ENCODE peak calls at places on chromosomes 5 and 9, in six cellular contexts. I, W, A, B, S and C are unnamed samples.

GRCh38 chr5:76547242-76547890 is 75.8 kb downstream of the F2RL2 start:
- DNase-seq in I (no peak), W (no peak), A (no peak), B (no peak), S (no peak), C (no peak)

GRCh38 chr5:146365618-146366017 is 27.0 kb downstream of the POU4F3 start:
- DNase-seq in I (no peak), W (no peak), A (no peak), B (no peak), S (no peak), C (no peak)

GRCh38 chr5:912356-913091 is 19.8 kb downstream of the TRIP13 start:
- DNase-seq in I (peak), W (peak), A (peak), B (no peak), S (peak), C (peak)

GRCh38 chr5:125657936-125658335 is 765.3 kb upstream of the GRAMD2B start:
- DNase-seq in I (no peak), W (no peak), A (no peak), B (no peak), S (no peak), C (no peak)

GRCh38 chr9:131960805-131961495 is 118.7 kb downstream of the MED27 start:
- DNase-seq in I (no peak), W (no peak), A (no peak), B (no peak), S (no peak), C (no peak)

GRCh38 chr9:74951725-74952151 is 974 bp downstream of the C9orf40 start:
- DNase-seq in I (peak), W (no peak), A (peak), B (peak), S (no peak), C (no peak)

GRCh38 chr5:56375011-56375410 is 141.9 kb upstream of the ANKRD55 start:
- DNase-seq in I (no peak), W (no peak), A (no peak), B (no peak), S (no peak), C (no peak)

GRCh38 chr9:76904661-76905457 is 1.1 kb downstream of the PRUNE2 start:
- DNase-seq in I (no peak), W (no peak), A (no peak), B (no peak), S (no peak), C (no peak)

GRCh38 chr5:106875591-106876297 is 795.0 kb downstream of the EFNA5 start:
- DNase-seq in I (peak), W (no peak), A (peak), B (peak), S (no peak), C (no peak)

GRCh38 chr9:115945009-115945431 is 208.6 kb upstream of the PAPPA start:
- DNase-seq in I (no peak), W (no peak), A (no peak), B (no peak), S (peak), C (no peak)

GRCh38 chr9:113187935-113188595 is 33.0 kb downstream of the FKBP15 start:
- DNase-seq in I (peak), W (peak), A (no peak), B (peak), S (peak), C (peak)

GRCh38 chr5:38802125-38802524 is 43.7 kb upstream of the OSMR start:
- DNase-seq in I (no peak), W (no peak), A (no peak), B (no peak), S (no peak), C (no peak)

GRCh38 chr9:27151693-27152397 is 42.8 kb downstream of the TEK start:
- DNase-seq in I (peak), W (no peak), A (no peak), B (no peak), S (no peak), C (peak)

GRCh38 chr5:80182802-80183645 is 72.8 kb downstream of the SERINC5 start:
- DNase-seq in I (no peak), W (no peak), A (peak), B (no peak), S (no peak), C (no peak)

GRCh38 chr9:117771162-117771561 is 67.0 kb downstream of the TLR4 start:
- DNase-seq in I (no peak), W (no peak), A (no peak), B (no peak), S (no peak), C (no peak)

GRCh38 chr9:2158729-2159128 is 143.6 kb downstream of the SMARCA2 start:
- DNase-seq in I (peak), W (no peak), A (peak), B (no peak), S (no peak), C (no peak)

GRCh38 chr9:2159521-2160417 is 144.6 kb downstream of the SMARCA2 start:
- DNase-seq in I (peak), W (no peak), A (peak), B (no peak), S (no peak), C (no peak)

GRCh38 chr9:2158111-2158610 is 143.0 kb downstream of the SMARCA2 start:
- DNase-seq in I (peak), W (peak), A (peak), B (peak), S (peak), C (peak)

GRCh38 chr9:2155966-2156365 is 140.8 kb downstream of the SMARCA2 start:
- DNase-seq in I (no peak), W (no peak), A (no peak), B (no peak), S (no peak), C (no peak)

GRCh38 chr9:2157277-2158105 is 142.3 kb downstream of the SMARCA2 start:
- DNase-seq in I (peak), W (no peak), A (peak), B (peak), S (peak), C (no peak)
- H3K4me3 ChIP-seq in I (peak), W (peak), A (peak), B (peak), S (peak), C (peak)

GRCh38 chr9:80503692-80504400 is 932.1 kb downstream of the TLE4 start:
- DNase-seq in I (peak), W (no peak), A (no peak), B (no peak), S (no peak), C (no peak)

GRCh38 chr9:80496901-80497565 is 925.3 kb downstream of the TLE4 start:
- DNase-seq in I (no peak), W (no peak), A (no peak), B (no peak), S (no peak), C (no peak)

GRCh38 chr9:80498165-80498564 is 926.4 kb downstream of the TLE4 start:
- DNase-seq in I (no peak), W (no peak), A (no peak), B (no peak), S (no peak), C (no peak)

GRCh38 chr9:80501635-80502034 is 929.9 kb downstream of the TLE4 start:
- DNase-seq in I (peak), W (peak), A (no peak), B (no peak), S (no peak), C (no peak)

DNA sequence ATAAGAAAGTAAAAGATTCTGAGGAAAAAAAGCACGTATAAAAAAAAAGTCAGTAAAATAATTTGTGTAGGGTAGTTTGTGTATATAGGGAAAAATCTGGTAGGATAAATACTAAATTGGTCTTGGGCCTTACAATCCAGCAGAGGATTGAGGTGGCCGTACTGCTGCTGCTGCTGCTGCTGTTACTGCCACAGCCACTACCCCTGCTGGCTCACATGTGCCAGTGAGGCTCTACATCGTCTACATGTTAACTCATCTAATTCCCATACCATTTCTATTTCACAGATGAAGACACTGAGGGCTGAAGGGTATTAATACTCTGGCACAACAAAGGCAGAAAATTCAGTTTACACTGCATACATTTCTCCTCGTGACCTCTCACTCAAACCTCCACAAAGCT is 928.5 kb downstream of the TLE4 start:
- DNase-seq in I (no peak), W (no peak), A (no peak), B (no peak), S (no peak), C (no peak)
- TF ChIP-seq CTCF in I (no peak), W (no peak), A (peak), B (no peak), S (no peak), C (no peak)

GRCh38 chr5:95647331-95647659 is 718 bp downstream of the RFESD start:
- DNase-seq in I (no peak), W (no peak), A (no peak), B (no peak), S (no peak), C (no peak)
- H3K4me3 ChIP-seq in I (peak), W (peak), A (peak), B (no peak), S (peak), C (peak)

DNA sequence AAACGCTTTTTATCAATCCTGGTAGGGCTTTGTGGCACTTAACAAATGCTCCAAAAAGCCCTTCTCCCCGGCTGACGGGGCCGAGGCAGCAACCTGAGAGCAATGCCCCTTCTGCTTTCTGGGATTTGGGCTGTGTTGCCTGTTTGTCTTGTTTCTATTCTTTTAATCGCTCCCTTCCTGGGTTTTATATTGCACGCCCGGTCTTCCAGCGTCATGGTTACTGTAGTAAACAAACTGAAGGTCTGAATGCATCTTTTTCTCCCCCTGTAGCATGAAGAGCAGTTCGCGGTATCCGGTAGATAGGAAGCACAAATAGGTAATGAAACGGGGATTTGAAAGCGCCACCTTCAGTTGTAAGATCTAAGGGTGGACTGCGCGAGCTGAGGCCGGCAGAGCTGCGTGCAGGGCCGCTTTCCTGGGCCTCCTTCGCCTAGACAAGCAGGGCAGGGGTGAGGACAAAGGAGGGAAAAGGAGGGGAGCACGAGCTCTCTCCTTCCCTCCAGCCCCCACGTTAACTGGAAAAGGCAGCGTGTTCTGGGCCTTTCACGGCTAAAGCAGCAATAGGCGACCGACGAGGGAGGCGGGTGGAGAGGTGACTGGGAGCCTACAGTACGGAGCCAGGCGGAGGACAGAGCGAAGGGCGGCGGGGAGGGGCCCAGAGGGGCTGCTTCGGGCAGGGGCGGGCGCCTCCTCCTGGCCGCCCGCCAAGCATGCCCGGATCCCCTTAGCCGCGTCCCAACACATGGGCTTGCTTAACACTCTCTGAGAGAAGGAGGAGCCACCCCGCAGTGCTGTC is 49.3 kb upstream of the ZNF366 start:
- DNase-seq in I (peak), W (no peak), A (peak), B (peak), S (peak), C (peak)
- TF ChIP-seq CTCF in I (peak), W (peak), A (peak), B (no peak), S (no peak), C (peak)

GRCh38 chr5:139268364-139269202 is 25.0 kb upstream of the MATR3 start:
- DNase-seq in I (no peak), W (no peak), A (no peak), B (no peak), S (no peak), C (no peak)
- H3K4me3 ChIP-seq in I (no peak), W (no peak), A (no peak), B (no peak), S (no peak), C (no peak)

GRCh38 chr9:6412572-6413364 is at the start of gene UHRF2:
- DNase-seq in I (peak), W (peak), A (peak), B (peak), S (peak), C (peak)
- TF ChIP-seq CTCF in I (no peak), W (no peak), A (no peak), B (no peak), S (no peak), C (no peak)

GRCh38 chr9:137067860-137068538 is 2.4 kb downstream of the SAPCD2 start:
- DNase-seq in I (peak), W (no peak), A (peak), B (peak), S (no peak), C (peak)
- H3K4me3 ChIP-seq in I (no peak), W (no peak), A (peak), B (no peak), S (peak), C (no peak)

GRCh38 chr9:128946544-128946943 is 859 bp downstream of the DOLK start:
- DNase-seq in I (no peak), W (no peak), A (no peak), B (no peak), S (no peak), C (no peak)

GRCh38 chr9:128943832-128944620 is 3.4 kb downstream of the DOLK start:
- DNase-seq in I (no peak), W (no peak), A (no peak), B (no peak), S (no peak), C (no peak)

GRCh38 chr9:128945798-128946501 is 1.5 kb downstream of the DOLK start:
- DNase-seq in I (no peak), W (no peak), A (no peak), B (no peak), S (no peak), C (no peak)

GRCh38 chr9:128946945-128947422 is 419 bp downstream of the DOLK start:
- DNase-seq in I (peak), W (no peak), A (peak), B (no peak), S (no peak), C (no peak)

GRCh38 chr9:128947423-128948310 is at the start of the genes DOLK and NUP188:
- DNase-seq in I (peak), W (peak), A (peak), B (peak), S (peak), C (peak)
- TF ChIP-seq CTCF in I (no peak), W (no peak), A (no peak), B (no peak), S (no peak), C (no peak)